ENCODE peak calls at places on chromosomes 1 and 21, in ten cellular contexts. G is Jurkat, Clone E6-1; L is hepatocyte; X is GM12864; M is AG09319; Z is GM04504; Y is A549; Q is left colon; B is progenitor cell of endocrine pancreas; E is foreskin keratinocyte. I is an unnamed sample.

GRCh38 chr1:87853576-87854351 is 525.1 kb downstream of the LMO4 start:
- DNase-seq in B (no peak), M (no peak), G (no peak), X (no peak), Q (no peak), E (no peak), L (no peak), Z (no peak), Y (no peak), I (no peak)

GRCh38 chr1:38059632-38060286 is 13.2 kb upstream of the POU3F1 start:
- DNase-seq in Z (no peak), X (no peak), E (no peak), B (no peak), M (no peak), Y (no peak), G (no peak), Q (no peak), L (no peak), I (no peak)

GRCh38 chr1:90434460-90434859 is 282.6 kb downstream of the BARHL2 start:
- DNase-seq in X (no peak), G (peak), Z (no peak), Y (peak), Q (no peak), M (no peak), E (peak), L (peak), B (no peak), I (peak)

GRCh38 chr21:46058339-46059145 is 39.4 kb upstream of the COL6A2 start:
- DNase-seq in G (no peak), Z (no peak), X (no peak), B (no peak), M (no peak), Q (no peak), L (no peak), Y (no peak), E (no peak), I (no peak)

GRCh38 chr1:47875831-47876586 is 121.2 kb downstream of the TRABD2B start:
- DNase-seq in Y (peak), Z (no peak), G (no peak), B (no peak), L (peak), Q (no peak), E (no peak), X (no peak), M (no peak), I (no peak)

GRCh38 chr1:3902111-3902511 is 2.0 kb upstream of the C1orf174 start:
- DNase-seq in G (peak), X (no peak), B (no peak), Z (no peak), M (no peak), Q (no peak), Y (no peak), E (no peak), L (no peak), I (no peak)

GRCh38 chr1:9078035-9078948 is 8.9 kb upstream of the SLC2A5 start:
- DNase-seq in M (no peak), Y (peak), E (peak), L (no peak), B (no peak), G (no peak), X (peak), Z (no peak), Q (no peak), I (no peak)

GRCh38 chr1:236103646-236104218 is 38.6 kb upstream of the GPR137B start:
- DNase-seq in X (no peak), Y (peak), Q (no peak), B (peak), G (peak), E (no peak), Z (peak), M (no peak), L (peak), I (peak)

GRCh38 chr1:79554620-79555160 is 548.2 kb upstream of the ADGRL4 start:
- DNase-seq in Q (no peak), B (no peak), X (no peak), G (no peak), L (no peak), Z (no peak), E (peak), M (no peak), Y (no peak), I (no peak)

GRCh38 chr1:118995312-118996016 is 7.3 kb upstream of the TBX15 start:
- DNase-seq in X (no peak), E (no peak), Q (no peak), B (no peak), M (no peak), L (no peak), Z (no peak), Y (no peak), G (no peak), I (no peak)